ENCODE peak calls at places on chromosomes 7 and 10, in four cellular contexts. I is K562, O is GM12878, C is HepG2. G is an unnamed sample.

GRCh38 chr7:123034106-123034505 is 38.6 kb upstream of the TAS2R16 start:
- DNase-seq in I (no peak), O (no peak), C (no peak), G (no peak)

GRCh38 chr7:95324396-95324795 is at the start of gene PON1:
- DNase-seq in I (peak; percentile 30), O (no peak), C (no peak), G (peak; percentile 69)

GRCh38 chr7:70616821-70617220 is 515.1 kb upstream of the GALNT17 start:
- DNase-seq in I (no peak), O (no peak), C (no peak), G (no peak)

GRCh38 chr7:129925416-129926002 is 27.3 kb downstream of the UBE2H start:
- DNase-seq in I (no peak), O (no peak), C (no peak), G (no peak)

GRCh38 chr10:72108811-72109618 is 20.7 kb upstream of the SPOCK2 start:
- DNase-seq in I (no peak), O (no peak), C (no peak), G (no peak)

GRCh38 chr10:118792501-118792900 is 37.7 kb upstream of the CACUL1 start:
- DNase-seq in I (no peak), O (no peak), C (no peak), G (no peak)

GRCh38 chr10:3225589-3225988 is 53.0 kb upstream of the PITRM1 start:
- DNase-seq in I (no peak), O (no peak), C (no peak), G (no peak)

GRCh38 chr7:107659666-107660065 is 962 bp upstream of the SLC26A4 start:
- DNase-seq in I (no peak), O (no peak), C (no peak), G (no peak)

DNA sequence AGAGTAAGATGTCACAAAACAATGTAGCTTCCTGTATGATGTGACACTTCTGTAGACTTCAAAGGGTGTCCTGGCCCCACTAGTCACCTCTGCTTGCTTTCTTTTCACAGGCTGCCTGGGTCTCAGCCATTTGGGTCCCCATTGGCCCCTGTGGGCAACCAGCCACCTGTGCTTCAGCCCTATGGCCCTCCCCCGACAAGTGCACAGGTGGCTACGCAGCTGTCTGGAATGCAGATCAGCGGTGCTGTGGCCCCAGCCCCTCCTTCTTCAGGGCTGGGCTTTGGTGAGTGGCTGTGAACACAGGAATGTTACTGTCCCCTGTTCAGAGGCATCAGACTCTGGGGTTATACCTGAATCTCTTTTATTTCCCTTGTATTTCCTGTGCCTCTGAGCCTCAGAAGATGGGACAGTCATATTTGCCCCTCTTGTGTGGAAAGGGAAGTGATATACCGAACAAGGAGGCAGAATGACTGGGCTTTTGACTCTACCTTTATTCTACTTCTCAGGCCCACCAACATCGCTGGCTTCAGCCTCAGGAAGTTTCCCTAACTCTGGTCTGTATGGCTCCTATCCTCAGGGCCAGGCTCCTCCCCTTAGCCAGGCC is 15.4 kb downstream of the SEC24C start:
- DNase-seq in I (no peak), O (no peak), C (no peak), G (peak; percentile 30)
- H3K79me2 ChIP-seq in I (peaks cover 13% of the 10 kb centered on the region), O (peaks cover 15% of the 10 kb centered on the region), C (no peaks in the 10 kb centered on the region), G (no peaks in the 10 kb centered on the region)

GRCh38 chr7:151411551-151411950 is 1.7 kb upstream of the WDR86 start:
- DNase-seq in I (peak; percentile 57), O (no peak), C (no peak), G (no peak)

GRCh38 chr7:151408498-151408838 is 1.4 kb downstream of the WDR86 start:
- DNase-seq in I (no peak), O (no peak), C (no peak), G (no peak)

GRCh38 chr7:151408839-151409554 is 841 bp downstream of the WDR86 start:
- DNase-seq in I (no peak), O (peak; percentile 23), C (peak; percentile 66), G (peak; percentile 79)

GRCh38 chr7:151410405-151411390 is 860 bp upstream of the WDR86 start:
- DNase-seq in I (no peak), O (no peak), C (no peak), G (peak; percentile 86)

GRCh38 chr7:151409555-151410404 is at the start of gene WDR86:
- DNase-seq in I (no peak), O (no peak), C (no peak), G (peak; percentile 76)
- H3K4me3 ChIP-seq in I (no peak within 1 kb of the TSS), O (no peak within 1 kb of the TSS), C (peak within 1 kb of the TSS; percentile 45), G (peak within 1 kb of the TSS; percentile 92)

DNA sequence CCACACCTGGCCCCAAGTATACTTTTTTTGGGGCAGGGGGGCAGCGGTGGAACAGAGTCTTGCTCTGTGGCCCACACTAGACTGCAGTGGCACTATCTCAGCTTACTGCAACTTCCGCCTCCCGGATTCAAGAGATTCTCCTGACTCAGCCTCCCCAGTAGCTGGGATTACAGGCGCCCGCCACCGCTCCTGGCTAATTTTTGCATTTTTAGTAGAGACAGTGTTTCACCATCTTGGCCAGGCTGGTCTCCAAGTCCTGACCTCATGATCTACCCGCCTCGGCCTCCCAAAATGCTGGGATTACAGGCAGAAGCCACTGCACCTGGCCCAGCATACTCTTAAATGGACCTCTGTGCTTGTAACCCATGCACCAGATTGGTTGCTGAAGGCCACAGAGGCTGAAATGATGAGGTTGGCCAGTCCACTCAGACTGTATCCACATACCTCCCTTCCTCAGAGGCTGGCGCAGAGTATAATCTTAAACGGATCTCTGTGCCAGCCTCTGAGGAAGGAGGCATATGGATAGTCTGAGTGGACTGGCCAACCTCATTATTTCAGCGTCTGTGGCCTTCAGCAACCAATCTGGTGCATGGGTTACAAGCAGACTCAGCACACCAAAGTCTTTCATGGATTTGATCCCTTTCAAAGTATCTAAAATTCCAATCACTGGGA is 3.0 kb downstream of the CALN1 start:
- DNase-seq in I (no peak), O (no peak), C (no peak), G (no peak)
- TF ChIP-seq JUNB in I (no peak), O (no peak), C (no peak), G (no peak)

DNA sequence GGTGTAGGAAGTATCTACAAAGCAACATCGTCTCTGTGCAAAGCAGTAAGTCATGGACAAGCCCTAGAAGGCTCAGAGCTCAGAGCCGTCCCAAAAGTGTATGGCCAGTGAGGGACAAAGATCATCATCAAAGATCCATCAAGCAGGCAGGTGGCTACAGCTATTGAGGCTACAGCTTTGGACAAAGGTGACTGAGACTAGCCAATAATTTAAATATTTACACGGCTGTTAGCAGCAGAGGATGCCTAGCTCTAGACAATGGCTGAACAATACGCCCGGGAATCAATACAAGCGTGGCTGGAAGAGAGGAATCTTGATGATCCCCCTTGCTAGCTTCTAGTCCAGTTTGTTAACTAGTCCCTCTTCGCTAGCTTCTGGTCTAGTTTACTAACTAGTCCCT is 17.9 kb downstream of the NMT2 start:
- DNase-seq in I (no peak), O (no peak), C (peak; percentile 27), G (no peak)
- H3K79me2 ChIP-seq in I (no peaks in the 10 kb centered on the region), O (no peaks in the 10 kb centered on the region), C (peaks cover 69% of the 10 kb centered on the region), G (peaks cover 48% of the 10 kb centered on the region)

DNA sequence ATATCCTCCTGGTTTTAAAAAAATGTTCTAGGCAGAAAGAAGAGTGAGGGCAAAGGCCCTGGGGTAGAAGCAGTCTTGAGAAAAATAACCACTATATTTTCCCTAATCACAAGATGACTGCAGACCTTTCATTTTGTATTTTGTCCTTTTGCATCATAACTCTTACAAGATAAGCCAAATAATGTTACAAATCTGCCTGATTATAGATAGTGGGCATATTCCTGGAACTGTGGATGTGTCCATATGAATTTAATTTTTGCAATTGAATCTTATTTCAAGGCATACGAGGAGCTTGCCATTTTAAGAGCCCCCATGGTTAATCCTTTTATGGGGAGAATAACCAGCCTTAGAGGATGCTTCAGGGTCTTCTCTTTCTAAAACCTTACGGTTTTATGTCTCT is 102.7 kb downstream of the ADRA2A start:
- DNase-seq in I (no peak), O (no peak), C (no peak), G (no peak)
- H3K4me3 ChIP-seq in I (no peak overlapping the region), O (no peak overlapping the region), C (no peak overlapping the region), G (no peak overlapping the region)